ENCODE peak calls at places on chromosomes 12 and 14, in ten cellular contexts. P is RWPE2, X is gastrocnemius medialis, K is Panc1, J is IMR-90, B is GM23338, E is fibroblast of lung, S is astrocyte, Q is tibial nerve, D is AG09309. Y is an unnamed sample.

GRCh38 chr14:36320210-36321003 is at the start of gene MBIP:
- DNase-seq in P (peak), X (peak), K (peak), J (peak), B (peak), E (peak), S (peak), Q (peak), D (peak), Y (peak)

GRCh38 chr12:103915306-103915705 is 14.9 kb upstream of the HSP90B1 start:
- DNase-seq in P (no peak), X (no peak), K (no peak), J (peak), B (no peak), E (peak), S (peak), Q (no peak), D (no peak), Y (peak)

GRCh38 chr12:1605129-1606020 is 11.0 kb upstream of the FBXL14 start:
- DNase-seq in P (peak), X (peak), K (peak), J (peak), B (peak), E (peak), S (peak), Q (peak), D (no peak), Y (no peak)

GRCh38 chr14:72643317-72643801 is 250.5 kb downstream of the DPF3 start:
- DNase-seq in P (peak), X (no peak), K (no peak), J (peak), B (no peak), E (peak), S (peak), Q (no peak), D (peak), Y (peak)

GRCh38 chr12:69623970-69624369 is 13.3 kb upstream of the LRRC10 start:
- DNase-seq in P (no peak), X (no peak), K (no peak), J (peak), B (no peak), E (no peak), S (no peak), Q (no peak), D (no peak), Y (no peak)

GRCh38 chr14:28652782-28653181 is 113.8 kb upstream of the FOXG1 start:
- DNase-seq in P (no peak), X (no peak), K (peak), J (peak), B (no peak), E (peak), S (peak), Q (no peak), D (no peak), Y (peak)

GRCh38 chr12:127670294-127670693 is 596.7 kb upstream of the TMEM132C start:
- DNase-seq in P (no peak), X (no peak), K (no peak), J (no peak), B (no peak), E (no peak), S (no peak), Q (no peak), D (no peak), Y (no peak)

GRCh38 chr14:44444454-44444853 is 62.6 kb downstream of the FSCB start:
- DNase-seq in P (no peak), X (no peak), K (no peak), J (no peak), B (no peak), E (no peak), S (no peak), Q (no peak), D (no peak), Y (no peak)

GRCh38 chr14:34069854-34070582 is 119.1 kb upstream of the EGLN3 start:
- DNase-seq in P (no peak), X (no peak), K (no peak), J (no peak), B (no peak), E (no peak), S (no peak), Q (no peak), D (no peak), Y (no peak)

GRCh38 chr14:102523200-102524025 is 13.8 kb upstream of the ANKRD9 start:
- DNase-seq in P (no peak), X (no peak), K (no peak), J (no peak), B (peak), E (no peak), S (no peak), Q (no peak), D (no peak), Y (no peak)
- H3K4me3 ChIP-seq in P (no peak), X (no peak), K (peak), J (no peak), B (peak), E (no peak), S (no peak), Q (peak), D (no peak), Y (no peak)

GRCh38 chr12:114738460-114739184 is 54.6 kb upstream of the TBX3 start:
- DNase-seq in P (no peak), X (no peak), K (no peak), J (no peak), B (no peak), E (no peak), S (no peak), Q (no peak), D (no peak), Y (no peak)
- H3K4me3 ChIP-seq in P (no peak), X (no peak), K (no peak), J (no peak), B (no peak), E (no peak), S (no peak), Q (no peak), D (no peak), Y (no peak)

GRCh38 chr12:10716704-10717315 is 6.3 kb downstream of the YBX3 start:
- DNase-seq in P (peak), X (peak), K (no peak), J (peak), B (peak), E (peak), S (peak), Q (peak), D (peak), Y (peak)
- H3K4me3 ChIP-seq in P (no peak), X (peak), K (no peak), J (peak), B (no peak), E (peak), S (peak), Q (no peak), D (peak), Y (peak)

DNA sequence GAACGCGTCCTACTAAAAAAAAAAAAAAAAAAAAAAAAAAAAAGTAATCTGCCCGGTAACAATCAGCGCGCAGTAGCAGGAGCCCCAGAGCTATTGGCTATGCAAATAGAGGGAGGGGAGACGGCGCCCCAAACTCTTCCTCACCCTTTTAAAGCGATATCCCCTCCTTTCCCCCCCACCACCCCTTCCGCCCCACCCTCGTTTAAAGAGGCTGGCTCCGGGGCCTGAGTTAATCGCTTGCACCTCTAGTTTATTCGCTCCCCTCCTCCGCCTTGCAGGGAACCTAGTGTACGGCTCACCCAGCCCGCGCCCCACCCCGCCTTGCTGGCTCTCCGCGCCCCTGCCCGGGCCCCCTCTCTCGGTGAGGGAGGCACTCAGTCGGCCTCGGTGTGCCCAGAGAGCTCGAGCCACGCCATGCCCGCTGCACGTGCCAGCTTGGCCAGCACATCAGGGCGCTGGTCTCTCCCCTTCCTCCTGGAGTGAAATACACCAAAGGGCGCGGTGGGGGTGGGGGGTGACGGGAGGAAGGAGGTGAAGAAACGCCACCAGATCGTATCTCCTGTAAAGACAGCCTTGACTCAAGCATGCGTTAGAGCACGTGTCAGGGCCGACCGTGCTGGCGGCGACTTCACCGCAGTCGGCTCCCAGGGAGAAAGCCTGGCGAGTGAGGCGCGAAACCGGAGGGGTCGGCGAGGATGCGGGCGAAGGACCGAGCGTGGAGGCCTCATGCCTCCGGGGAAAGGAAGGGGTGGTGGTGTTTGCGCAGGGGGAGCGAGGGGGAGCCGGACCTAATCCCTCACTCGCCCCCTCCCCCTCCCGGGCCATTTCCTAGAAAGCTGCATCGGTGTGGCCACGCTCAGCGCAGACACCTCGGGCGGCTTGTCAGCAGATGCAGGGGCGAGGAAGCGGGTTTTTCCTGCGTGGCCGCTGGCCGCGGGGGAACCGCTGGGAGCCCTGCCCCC is 1.3 kb upstream of the CCND2 start:
- DNase-seq in P (peak), X (peak), K (no peak), J (peak), B (peak), E (peak), S (peak), Q (peak), D (no peak), Y (peak)
- H3K4me3 ChIP-seq in P (peak), X (peak), K (peak), J (peak), B (peak), E (no peak), S (peak), Q (peak), D (no peak), Y (peak)

GRCh38 chr12:46385439-46385838 is 12.9 kb upstream of the SLC38A2 start:
- DNase-seq in P (no peak), X (no peak), K (no peak), J (no peak), B (peak), E (no peak), S (no peak), Q (no peak), D (no peak), Y (no peak)

GRCh38 chr12:46386877-46387629 is 14.5 kb upstream of the SLC38A2 start:
- DNase-seq in P (no peak), X (no peak), K (no peak), J (peak), B (peak), E (peak), S (peak), Q (no peak), D (no peak), Y (peak)

GRCh38 chr12:46387697-46388096 is 15.1 kb upstream of the SLC38A2 start:
- DNase-seq in P (no peak), X (no peak), K (no peak), J (no peak), B (peak), E (no peak), S (no peak), Q (no peak), D (no peak), Y (no peak)

GRCh38 chr12:46384451-46385301 is 12.1 kb upstream of the SLC38A2 start:
- DNase-seq in P (no peak), X (no peak), K (no peak), J (no peak), B (no peak), E (peak), S (no peak), Q (no peak), D (no peak), Y (no peak)

GRCh38 chr12:46386360-46386867 is 13.8 kb upstream of the SLC38A2 start:
- DNase-seq in P (no peak), X (no peak), K (peak), J (peak), B (no peak), E (peak), S (peak), Q (no peak), D (peak), Y (peak)
- H3K4me3 ChIP-seq in P (no peak), X (peak), K (no peak), J (no peak), B (peak), E (no peak), S (no peak), Q (no peak), D (no peak), Y (no peak)

GRCh38 chr12:49961993-49962764 is 507 bp downstream of the AQP5 start:
- DNase-seq in P (no peak), X (no peak), K (no peak), J (no peak), B (peak), E (no peak), S (no peak), Q (no peak), D (no peak), Y (no peak)

GRCh38 chr12:49963976-49964815 is 2.5 kb downstream of the AQP5 start:
- DNase-seq in P (peak), X (no peak), K (no peak), J (no peak), B (no peak), E (no peak), S (no peak), Q (no peak), D (no peak), Y (no peak)

GRCh38 chr12:49961111-49961922 is at the start of gene AQP5:
- DNase-seq in P (no peak), X (no peak), K (no peak), J (no peak), B (peak), E (no peak), S (no peak), Q (no peak), D (no peak), Y (no peak)

GRCh38 chr12:49964849-49965624 is 3.4 kb downstream of the AQP5 start:
- DNase-seq in P (no peak), X (no peak), K (no peak), J (no peak), B (no peak), E (no peak), S (no peak), Q (no peak), D (no peak), Y (no peak)

GRCh38 chr12:49962861-49963765 is 1.4 kb downstream of the AQP5 start:
- DNase-seq in P (peak), X (no peak), K (no peak), J (no peak), B (no peak), E (no peak), S (no peak), Q (no peak), D (no peak), Y (no peak)
- H3K4me3 ChIP-seq in P (no peak), X (no peak), K (no peak), J (no peak), B (no peak), E (no peak), S (no peak), Q (no peak), D (no peak), Y (no peak)

GRCh38 chr12:130120012-130120805 is 42.1 kb upstream of the FZD10 start:
- DNase-seq in P (no peak), X (no peak), K (no peak), J (no peak), B (no peak), E (no peak), S (no peak), Q (no peak), D (no peak), Y (no peak)
- H3K4me3 ChIP-seq in P (no peak), X (no peak), K (no peak), J (no peak), B (no peak), E (no peak), S (no peak), Q (no peak), D (no peak), Y (no peak)

GRCh38 chr12:110577717-110578521 is 5.2 kb downstream of the PPTC7 start:
- DNase-seq in P (no peak), X (peak), K (no peak), J (peak), B (no peak), E (peak), S (peak), Q (no peak), D (peak), Y (peak)
- H3K4me3 ChIP-seq in P (peak), X (peak), K (no peak), J (peak), B (no peak), E (peak), S (peak), Q (no peak), D (peak), Y (peak)

Y was measured in skeletal muscle cell.